ENCODE peak calls at places on chromosome 15, in eight cellular contexts. Y, R, F, Z, K, H, D and E are unnamed samples.

GRCh38 chr15:35484231-35484945 is 61.6 kb downstream of the DPH6 start:
- DNase-seq in Y (no peak), R (no peak), F (no peak), Z (no peak), K (no peak), H (no peak), D (no peak), E (no peak)

GRCh38 chr15:80494311-80494710 is 90.1 kb downstream of the ARNT2 start:
- DNase-seq in Y (no peak), R (no peak), F (peak), Z (peak), K (no peak), H (no peak), D (peak), E (peak)

GRCh38 chr15:58057559-58057958 is 8.0 kb downstream of the ALDH1A2 start:
- DNase-seq in Y (no peak), R (no peak), F (no peak), Z (peak), K (no peak), H (no peak), D (no peak), E (no peak)

GRCh38 chr15:69104050-69104750 is 56.2 kb upstream of the GLCE start:
- DNase-seq in Y (no peak), R (no peak), F (no peak), Z (no peak), K (no peak), H (no peak), D (no peak), E (no peak)

GRCh38 chr15:96625251-96625650 is 294.8 kb downstream of the NR2F2 start:
- DNase-seq in Y (no peak), R (no peak), F (no peak), Z (no peak), K (no peak), H (no peak), D (no peak), E (no peak)

GRCh38 chr15:101635944-101636727 is 16.0 kb downstream of the TM2D3 start:
- DNase-seq in Y (no peak), R (no peak), F (no peak), Z (peak), K (no peak), H (no peak), D (no peak), E (no peak)

GRCh38 chr15:72890043-72890442 is 106.5 kb upstream of the ADPGK start:
- DNase-seq in Y (no peak), R (no peak), F (no peak), Z (no peak), K (no peak), H (no peak), D (no peak), E (no peak)

GRCh38 chr15:75904241-75904631 is 558 bp downstream of the FBXO22 start:
- DNase-seq in Y (no peak), R (peak), F (no peak), Z (peak), K (no peak), H (no peak), D (no peak), E (peak)

GRCh38 chr15:59406446-59406845 is 31.5 kb upstream of the FAM81A start:
- DNase-seq in Y (no peak), R (no peak), F (no peak), Z (no peak), K (no peak), H (no peak), D (no peak), E (no peak)

GRCh38 chr15:65033659-65034269 is 4.3 kb upstream of the MTFMT start:
- DNase-seq in Y (no peak), R (peak), F (no peak), Z (peak), K (no peak), H (no peak), D (no peak), E (peak)

GRCh38 chr15:31141792-31142191 is 40.3 kb upstream of the TRPM1 start:
- DNase-seq in Y (no peak), R (no peak), F (no peak), Z (no peak), K (no peak), H (no peak), D (no peak), E (no peak)

GRCh38 chr15:31147456-31147855 is 45.9 kb upstream of the TRPM1 start:
- DNase-seq in Y (no peak), R (no peak), F (no peak), Z (no peak), K (no peak), H (no peak), D (no peak), E (no peak)

GRCh38 chr15:31148622-31149505 is 47.3 kb upstream of the TRPM1 start:
- DNase-seq in Y (no peak), R (no peak), F (no peak), Z (no peak), K (no peak), H (no peak), D (no peak), E (no peak)

GRCh38 chr15:31147943-31148621 is 46.6 kb upstream of the TRPM1 start:
- DNase-seq in Y (no peak), R (no peak), F (no peak), Z (no peak), K (no peak), H (no peak), D (no peak), E (no peak)

DNA sequence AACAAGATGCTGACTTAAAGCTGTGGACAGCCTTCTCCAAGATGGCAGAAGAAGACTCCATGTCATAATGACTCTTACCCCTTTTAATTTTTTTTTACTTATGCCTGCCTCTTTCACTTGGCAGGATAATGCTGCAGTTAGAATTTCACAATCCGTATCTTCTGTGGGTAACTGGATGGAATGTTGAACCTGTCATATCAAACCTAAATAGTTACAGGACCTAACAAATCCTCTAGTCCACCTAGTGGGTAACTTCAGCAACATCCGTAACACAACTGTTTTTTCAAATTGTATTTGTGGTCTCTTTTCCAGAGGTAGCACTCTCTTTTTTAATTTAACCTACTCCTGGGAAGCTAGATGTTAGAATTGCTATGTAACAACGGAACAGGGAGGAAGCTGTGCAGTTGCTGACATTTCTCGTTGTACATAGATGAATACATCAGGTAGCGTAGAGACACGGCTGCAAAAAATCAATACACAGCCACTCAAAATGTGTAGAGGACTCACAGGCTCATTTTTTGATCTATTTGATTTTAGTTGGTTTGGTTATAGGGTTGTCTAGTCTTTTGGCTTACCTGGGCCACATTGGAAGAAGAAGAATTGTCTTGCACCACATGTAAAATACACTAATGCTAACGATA is 43.9 kb upstream of the TRPM1 start:
- DNase-seq in Y (no peak), R (no peak), F (peak), Z (no peak), K (no peak), H (no peak), D (no peak), E (peak)
- H3K4me3 ChIP-seq in Y (no peak), R (no peak), F (no peak), Z (no peak), K (no peak), H (no peak), D (no peak), E (no peak)

GRCh38 chr15:74432968-74433591 is 678 bp downstream of the SEMA7A start:
- DNase-seq in Y (peak), R (no peak), F (no peak), Z (peak), K (no peak), H (no peak), D (no peak), E (no peak)
- H3K4me3 ChIP-seq in Y (peak), R (peak), F (peak), Z (peak), K (peak), H (peak), D (peak), E (peak)

GRCh38 chr15:90413411-90414379 is 25.7 kb downstream of the IQGAP1 start:
- DNase-seq in Y (no peak), R (no peak), F (no peak), Z (peak), K (no peak), H (no peak), D (no peak), E (peak)

GRCh38 chr15:90411176-90411575 is 23.1 kb downstream of the IQGAP1 start:
- DNase-seq in Y (no peak), R (no peak), F (no peak), Z (no peak), K (no peak), H (no peak), D (no peak), E (no peak)

GRCh38 chr15:90414408-90415028 is 26.5 kb downstream of the IQGAP1 start:
- DNase-seq in Y (no peak), R (no peak), F (no peak), Z (peak), K (peak), H (no peak), D (no peak), E (peak)

GRCh38 chr15:90408657-90409056 is 20.6 kb downstream of the IQGAP1 start:
- DNase-seq in Y (no peak), R (no peak), F (no peak), Z (no peak), K (no peak), H (no peak), D (no peak), E (no peak)

GRCh38 chr15:90412356-90413194 is 24.5 kb downstream of the IQGAP1 start:
- DNase-seq in Y (no peak), R (peak), F (peak), Z (peak), K (peak), H (no peak), D (no peak), E (peak)
- H3K4me3 ChIP-seq in Y (no peak), R (no peak), F (no peak), Z (peak), K (no peak), H (peak), D (no peak), E (no peak)

GRCh38 chr15:90203473-90203872 is 2.3 kb downstream of the SEMA4B start:
- DNase-seq in Y (peak), R (no peak), F (no peak), Z (no peak), K (no peak), H (no peak), D (no peak), E (no peak)
- H3K4me3 ChIP-seq in Y (no peak), R (no peak), F (no peak), Z (no peak), K (no peak), H (no peak), D (peak), E (no peak)

GRCh38 chr15:77819841-77820728 is 187.4 kb upstream of the LINGO1 start:
- DNase-seq in Y (no peak), R (peak), F (no peak), Z (peak), K (no peak), H (no peak), D (no peak), E (peak)
- H3K4me3 ChIP-seq in Y (no peak), R (peak), F (no peak), Z (peak), K (no peak), H (peak), D (no peak), E (no peak)